ENCODE peak calls at places on chromosomes 13 and 19, in four cellular contexts. N is iPS DF 6.9, G is lung, Z is fibroblast of pulmonary artery. S is an unnamed sample.

GRCh38 chr13:98582947-98583346 is 6.0 kb upstream of the STK24 start:
- DNase-seq in Z (no peak), N (no peak), G (no peak), S (no peak)

GRCh38 chr19:18340237-18340989 is at the start of gene PGPEP1:
- DNase-seq in Z (peak), N (no peak), G (peak), S (peak)

GRCh38 chr13:109778102-109778542 is 8.3 kb downstream of the IRS2 start:
- DNase-seq in Z (no peak), N (no peak), G (no peak), S (no peak)

GRCh38 chr13:26471807-26472206 is 85.7 kb upstream of the WASF3 start:
- DNase-seq in N (no peak), G (no peak), Z (no peak), S (no peak)

GRCh38 chr19:58498316-58499020 is 13.3 kb downstream of the SLC27A5 start:
- DNase-seq in G (no peak), N (no peak), Z (no peak), S (no peak)

GRCh38 chr13:66585669-66586203 is 644.4 kb downstream of the PCDH9 start:
- DNase-seq in G (no peak), Z (no peak), N (no peak), S (no peak)

GRCh38 chr19:40745402-40745780 is 4.9 kb downstream of the ACTMAP start:
- DNase-seq in Z (peak), N (no peak), G (no peak), S (no peak)

GRCh38 chr19:48807590-48808308 is 3.1 kb downstream of the BCAT2 start:
- DNase-seq in N (no peak), Z (no peak), G (no peak), S (no peak)

GRCh38 chr19:40907968-40908735 is 26.1 kb upstream of the CYP2A7 start:
- DNase-seq in N (no peak), G (peak), Z (no peak), S (no peak)

GRCh38 chr19:17026041-17026658 is 460 bp downstream of the CPAMD8 start:
- DNase-seq in G (peak), N (no peak), Z (no peak), S (no peak)

GRCh38 chr19:28394705-28395104 is 818.2 kb downstream of the UQCRFS1 start:
- DNase-seq in G (no peak), Z (no peak), N (no peak), S (no peak)

GRCh38 chr13:48260970-48261369 is 28.0 kb downstream of the ITM2B start:
- DNase-seq in Z (no peak), G (no peak), N (no peak), S (no peak)

GRCh38 chr19:47309608-47310007 is at the start of gene C5AR1:
- DNase-seq in Z (no peak), N (no peak), G (peak), S (no peak)

GRCh38 chr19:1651061-1651547 is 1.3 kb downstream of the TCF3 start:
- DNase-seq in Z (peak), G (no peak), N (no peak), S (peak)